ENCODE peak calls at places on chromosomes 6 and 20, in four cellular contexts. O is pancreas, W is neuronal stem cell, U is hepatocyte. E is an unnamed sample.

GRCh38 chr6:67914419-67914818 is 720.7 kb upstream of the ADGRB3 start:
- DNase-seq in O (no peak), W (no peak), U (no peak), E (no peak)

GRCh38 chr6:121305957-121306607 is 28.2 kb downstream of the TBC1D32 start:
- DNase-seq in W (peak), O (no peak), U (peak), E (no peak)

GRCh38 chr6:101605874-101606273 is 212.4 kb downstream of the GRIK2 start:
- DNase-seq in W (no peak), U (no peak), O (no peak), E (no peak)

GRCh38 chr20:56691325-56691990 is 62.4 kb downstream of the TFAP2C start:
- DNase-seq in W (no peak), O (no peak), U (no peak), E (no peak)

GRCh38 chr6:80531676-80532619 is 425.5 kb downstream of the BCKDHB start:
- DNase-seq in O (no peak), W (no peak), U (no peak), E (no peak)

GRCh38 chr6:26552205-26552604 is 14.0 kb downstream of the HMGN4 start:
- DNase-seq in U (no peak), W (no peak), O (no peak), E (no peak)

GRCh38 chr20:48195121-48195870 is 410.0 kb upstream of the SULF2 start:
- DNase-seq in W (no peak), O (no peak), U (no peak), E (no peak)

GRCh38 chr6:120681204-120681603 is 653.1 kb downstream of the TBC1D32 start:
- DNase-seq in W (no peak), O (no peak), U (no peak), E (no peak)

GRCh38 chr6:136823128-136823660 is 802 bp downstream of the PEX7 start:
- DNase-seq in W (no peak), U (no peak), O (no peak), E (no peak)

GRCh38 chr20:53444386-53444785 is 149.3 kb downstream of the ZNF217 start:
- DNase-seq in W (peak), O (no peak), U (peak), E (no peak)

GRCh38 chr6:44456070-44456965 is 68.8 kb downstream of the CDC5L start:
- DNase-seq in O (peak), W (peak), U (peak), E (no peak)

GRCh38 chr6:135812085-135812526 is 39.4 kb upstream of the PDE7B start:
- DNase-seq in W (no peak), U (no peak), O (no peak), E (no peak)

GRCh38 chr6:89009624-89010059 is 46.2 kb upstream of the RNGTT start:
- DNase-seq in U (no peak), W (no peak), O (no peak), E (no peak)

GRCh38 chr20:47500554-47500953 is 1.1 kb upstream of the NCOA3 start:
- DNase-seq in W (no peak), U (no peak), O (no peak), E (no peak)

GRCh38 chr6:33886673-33887144 is 82.9 kb upstream of the MLN start:
- DNase-seq in W (no peak), U (peak), O (no peak), E (no peak)

GRCh38 chr6:209432-210103 is 82.7 kb upstream of the DUSP22 start:
- DNase-seq in O (no peak), W (no peak), U (no peak), E (no peak)

GRCh38 chr6:786946-787763 is 94.2 kb upstream of the EXOC2 start:
- DNase-seq in W (no peak), U (no peak), O (peak), E (no peak)

GRCh38 chr6:50785921-50786320 is 32.8 kb upstream of the TFAP2B start:
- DNase-seq in O (no peak), W (no peak), U (no peak), E (no peak)

GRCh38 chr6:82348130-82348529 is 15.5 kb upstream of the TPBG start:
- DNase-seq in W (no peak), O (no peak), U (no peak), E (no peak)

GRCh38 chr6:155252581-155252980 is 11.2 kb upstream of the CLDN20 start:
- DNase-seq in W (no peak), U (no peak), O (no peak), E (peak)

GRCh38 chr20:52083627-52084232 is 107.8 kb downstream of the ZFP64 start:
- DNase-seq in U (peak), O (peak), W (peak), E (no peak)

DNA sequence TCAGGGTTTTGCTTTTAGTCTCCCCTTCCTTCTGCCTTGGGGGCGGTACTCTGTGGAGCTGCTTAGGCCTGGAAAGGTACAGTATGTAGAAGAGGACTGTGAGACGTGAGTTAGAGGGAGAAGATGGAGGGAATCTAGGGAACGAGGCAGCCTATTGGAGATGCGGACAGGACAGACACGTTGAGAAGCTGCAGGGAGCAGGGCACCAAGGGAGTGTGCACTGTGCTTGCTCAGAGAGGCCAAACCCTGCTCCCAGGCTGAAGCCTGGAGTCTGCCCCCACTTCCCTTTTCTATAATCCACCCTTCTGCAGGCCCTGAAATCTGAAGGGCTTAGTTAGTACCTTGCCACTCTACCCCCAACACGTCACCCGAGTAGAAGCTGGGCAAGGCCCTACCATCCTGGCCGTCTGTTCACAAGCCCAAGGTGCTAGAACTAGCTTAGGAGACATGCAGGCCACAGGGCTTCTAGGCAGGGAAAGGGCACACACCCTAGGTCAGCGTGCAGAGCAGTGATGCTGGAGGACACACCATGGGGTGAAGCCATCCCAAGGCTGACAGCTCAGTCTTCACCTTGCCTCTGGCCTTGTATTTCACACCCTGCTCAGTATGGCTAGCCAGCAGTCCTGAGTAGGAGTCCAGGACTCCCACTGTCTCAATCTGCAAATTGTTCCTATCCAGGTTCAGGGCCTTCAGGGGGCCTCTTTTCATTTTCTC is 6.9 kb downstream of the TP53INP2 start:
- DNase-seq in O (no peak), U (no peak), W (no peak), E (no peak)
- H3K27ac ChIP-seq in O (no peak), U (no peak), W (no peak), E (peak)

GRCh38 chr20:41587956-41588355 is 30.2 kb downstream of the CHD6 start:
- DNase-seq in O (no peak), W (no peak), U (no peak), E (no peak)
- H3K27ac ChIP-seq in O (no peak), W (no peak), U (no peak), E (no peak)

DNA sequence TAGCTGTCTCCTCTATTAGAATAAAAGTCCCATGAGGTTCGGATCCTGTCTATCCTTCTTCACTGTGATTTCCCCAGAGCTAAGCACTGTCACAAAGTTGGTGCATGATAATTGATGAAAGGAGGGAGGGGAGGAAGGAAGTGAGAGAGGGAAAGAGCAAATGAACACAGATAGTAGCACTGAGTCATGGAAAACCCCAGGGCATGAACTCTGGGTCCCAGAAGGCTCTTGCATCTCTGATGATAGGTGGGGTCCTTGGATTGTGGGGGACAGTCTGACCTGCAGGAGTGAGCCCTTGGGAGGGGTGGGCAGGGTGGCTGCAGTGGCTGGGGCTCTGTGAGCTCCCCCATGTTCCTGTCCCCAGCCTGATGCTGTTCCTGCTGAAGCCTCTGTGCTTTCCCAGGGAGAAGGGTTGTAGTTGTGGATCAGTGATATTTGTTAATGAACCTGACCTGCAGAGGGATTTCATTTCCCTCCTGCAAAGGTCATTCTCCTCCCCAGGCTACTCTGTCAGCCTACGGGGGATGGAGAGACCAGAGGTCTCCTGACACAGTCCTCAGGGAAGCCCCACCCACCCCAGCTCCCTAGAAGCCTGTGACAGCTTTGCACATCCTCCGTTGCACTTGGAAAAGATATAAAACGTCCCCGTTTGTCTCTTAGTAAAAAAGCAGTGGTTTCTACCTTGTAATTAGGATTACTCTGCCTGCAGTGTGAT is 293.9 kb downstream of the LRFN2 start:
- DNase-seq in W (no peak), O (no peak), U (no peak), E (no peak)
- H3K27ac ChIP-seq in W (no peak), O (no peak), U (no peak), E (no peak)

GRCh38 chr6:141335889-141336288 is 796.8 kb upstream of the GJE1 start:
- DNase-seq in O (no peak), W (no peak), U (no peak), E (no peak)

DNA sequence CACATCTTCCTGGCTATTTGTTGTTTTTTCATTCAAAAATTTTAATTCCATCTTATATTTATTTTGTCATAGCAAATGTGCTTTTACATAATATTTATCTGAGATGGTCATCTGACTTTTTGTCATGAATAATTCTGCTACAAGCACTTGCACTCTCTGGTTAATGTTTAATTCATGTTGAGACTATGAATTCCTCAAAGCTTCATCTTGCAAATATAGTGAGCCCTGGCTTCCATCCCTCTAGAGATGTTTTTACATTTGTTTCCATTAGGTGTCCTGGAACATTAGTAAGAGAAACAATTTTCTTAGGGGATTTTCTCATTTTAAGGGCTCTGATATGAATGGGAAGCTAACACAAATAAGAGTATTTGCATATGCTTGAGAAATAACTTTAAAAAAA is 797.2 kb upstream of the GJE1 start:
- DNase-seq in W (no peak), O (no peak), U (no peak), E (no peak)
- H3K27ac ChIP-seq in W (no peak), O (no peak), U (no peak), E (no peak)

GRCh38 chr6:132135409-132135808 is 184.2 kb upstream of the CCN2 start:
- DNase-seq in O (no peak), W (no peak), U (no peak), E (no peak)

GRCh38 chr6:132132420-132132819 is 181.2 kb upstream of the CCN2 start:
- DNase-seq in W (no peak), O (no peak), U (no peak), E (no peak)

GRCh38 chr6:132132911-132133639 is 181.9 kb upstream of the CCN2 start:
- DNase-seq in U (no peak), O (no peak), W (no peak), E (no peak)

GRCh38 chr6:132131777-132132176 is 180.6 kb upstream of the CCN2 start:
- DNase-seq in U (peak), O (peak), W (no peak), E (no peak)

GRCh38 chr6:132133734-132134490 is 182.7 kb upstream of the CCN2 start:
- DNase-seq in W (no peak), U (no peak), O (no peak), E (no peak)
- H3K27ac ChIP-seq in W (no peak), U (peak), O (no peak), E (no peak)

GRCh38 chr6:112160745-112161144 is 73.4 kb downstream of the FAM229B start:
- DNase-seq in W (no peak), U (no peak), O (no peak), E (no peak)
- H3K27ac ChIP-seq in W (no peak), U (no peak), O (no peak), E (no peak)

DNA sequence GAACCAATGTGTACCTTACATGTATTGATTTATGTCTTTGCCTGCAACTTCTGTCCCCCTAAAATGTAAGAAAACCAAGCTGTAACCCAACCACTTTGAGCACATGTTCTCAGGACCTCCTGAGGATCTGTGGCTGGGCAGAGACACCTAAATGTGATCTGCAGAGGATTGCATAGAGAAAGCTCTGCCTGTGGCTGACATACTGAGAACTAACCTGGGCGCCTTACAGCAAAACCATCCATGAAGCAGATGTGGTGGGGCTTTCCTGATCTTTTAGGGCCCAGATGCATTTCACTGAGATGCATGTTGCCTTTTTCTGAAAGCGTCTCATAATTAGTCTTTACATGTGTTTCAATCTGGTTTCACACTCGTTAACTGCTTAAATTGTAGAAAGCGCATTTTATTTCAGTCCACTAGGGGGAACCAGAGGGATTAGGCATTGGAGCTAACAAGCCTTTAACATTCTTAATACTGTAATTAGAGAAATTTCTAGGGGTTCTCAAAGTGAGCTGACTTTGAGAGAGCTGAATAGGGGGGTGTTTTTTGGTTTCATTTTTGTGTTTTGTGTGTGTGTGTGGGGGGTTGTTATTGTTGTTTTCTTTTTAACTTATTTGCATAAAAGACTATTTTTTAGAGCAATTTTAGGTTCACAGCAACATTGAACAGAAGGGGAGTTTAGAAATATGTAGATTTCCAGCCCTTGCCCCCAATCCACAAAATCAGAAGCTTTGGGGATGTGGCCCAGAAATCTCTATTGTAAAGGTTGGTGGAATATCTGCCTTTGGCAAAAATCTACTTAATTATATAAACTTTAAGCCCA is 50.9 kb upstream of the FAM184A start:
- DNase-seq in U (peak), W (peak), O (no peak), E (no peak)
- H3K27ac ChIP-seq in U (peak), W (no peak), O (peak), E (no peak)

DNA sequence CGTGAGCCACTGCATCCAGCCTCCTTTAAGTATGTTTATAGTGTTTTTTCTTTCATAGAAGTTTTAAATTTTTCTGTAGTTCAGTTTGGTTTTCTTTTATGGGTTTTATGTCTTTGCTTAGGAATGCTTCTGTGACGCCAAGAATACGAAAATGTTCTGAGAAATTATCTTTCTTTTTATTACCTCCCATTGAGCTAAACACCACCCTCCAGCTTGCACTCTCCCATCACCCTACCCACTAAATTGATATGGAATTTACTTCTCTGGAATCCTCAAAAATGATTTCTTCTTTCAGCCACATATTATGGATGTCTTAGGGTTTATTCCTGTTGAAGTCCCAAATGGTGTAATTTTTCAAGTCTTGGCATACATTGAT is 38.1 kb downstream of the JARID2 start:
- DNase-seq in W (no peak), U (no peak), O (no peak), E (no peak)
- H3K27ac ChIP-seq in W (no peak), U (no peak), O (no peak), E (no peak)

GRCh38 chr20:23029324-23029723 is 5.8 kb upstream of the SSTR4 start:
- DNase-seq in W (no peak), U (no peak), O (no peak), E (no peak)
- H3K27ac ChIP-seq in W (no peak), U (no peak), O (no peak), E (no peak)

GRCh38 chr6:116461075-116461474 is at the start of gene CALHM6:
- DNase-seq in O (no peak), W (no peak), U (no peak), E (no peak)
- H3K27ac ChIP-seq in O (no peak), W (no peak), U (no peak), E (no peak)